ENCODE peak calls at places on chromosomes 4 and X, in six cellular contexts. W is GDM1, P is heart right ventricle, S is NCI-H1417 treated with DMSO at 0.1 percent for 48 hours, J is progenitor cell of endocrine pancreas, B is T-helper 2 cell. A is an unnamed sample.

GRCh38 chr4:183746305-183747229 is 87.5 kb downstream of the TRAPPC11 start:
- DNase-seq in W (no peak), P (no peak), S (no peak), J (no peak), B (no peak), A (no peak)

GRCh38 chrX:153690466-153690865 is 2.7 kb downstream of the SLC6A8 start:
- DNase-seq in W (no peak), P (no peak), S (no peak), J (no peak), B (no peak), A (no peak)

GRCh38 chr4:6272863-6273660 is 3.4 kb downstream of the WFS1 start:
- DNase-seq in W (no peak), P (no peak), S (no peak), J (no peak), B (no peak), A (no peak)

GRCh38 chrX:72306085-72306801 is 529 bp upstream of the CITED1 start:
- DNase-seq in W (no peak), P (no peak), S (no peak), J (no peak), B (no peak), A (no peak)

GRCh38 chrX:39645059-39645895 is 452.5 kb downstream of the BCOR start:
- DNase-seq in W (no peak), P (peak), S (no peak), J (no peak), B (peak), A (no peak)

GRCh38 chrX:68443155-68443868 is 10.0 kb upstream of the OPHN1 start:
- DNase-seq in W (no peak), P (no peak), S (no peak), J (no peak), B (peak), A (no peak)

GRCh38 chr4:184382189-184382846 is 92.0 kb downstream of the IRF2 start:
- DNase-seq in W (no peak), P (no peak), S (no peak), J (no peak), B (peak), A (no peak)

GRCh38 chr4:88737304-88738015 is 39.8 kb upstream of the NAP1L5 start:
- DNase-seq in W (no peak), P (no peak), S (no peak), J (no peak), B (peak), A (no peak)

GRCh38 chr4:39568805-39569204 is 41.6 kb upstream of the UGDH start:
- DNase-seq in W (no peak), P (no peak), S (no peak), J (no peak), B (peak), A (no peak)